ENCODE peak calls at places on chromosomes 5 and 9, in four cellular contexts. One of them, this sample, is unnamed.
A peak's percentile ranks its signal among the peaks of the same experiment; 100 is the strongest.

GRCh38 chr9:9754186-9754585 is 858.6 kb downstream of the PTPRD start:
- DNase-seq in bronchial epithelial cell: no peak
- DNase-seq in non-pigmented ciliary epithelial cell: no peak
- DNase-seq in astrocyte of the spinal cord: peak; percentile 6
- DNase-seq in this sample: no peak

GRCh38 chr9:8821910-8822666 is 1022.5 kb upstream of the DMAC1 start:
- DNase-seq in bronchial epithelial cell: no peak
- DNase-seq in astrocyte of the spinal cord: peak; percentile 37
- DNase-seq in non-pigmented ciliary epithelial cell: no peak
- DNase-seq in this sample: no peak

GRCh38 chr5:113299591-113299990 is 135.2 kb downstream of the TSSK1B start:
- DNase-seq in astrocyte of the spinal cord: no peak
- DNase-seq in bronchial epithelial cell: no peak
- DNase-seq in non-pigmented ciliary epithelial cell: no peak
- DNase-seq in this sample: no peak

GRCh38 chr5:159884917-159885620 is 31.2 kb upstream of the ADRA1B start:
- DNase-seq in non-pigmented ciliary epithelial cell: no peak
- DNase-seq in bronchial epithelial cell: peak; percentile 52
- DNase-seq in astrocyte of the spinal cord: no peak
- DNase-seq in this sample: no peak

GRCh38 chr5:165527577-165527976 is 2022.2 kb downstream of the MAT2B start:
- DNase-seq in non-pigmented ciliary epithelial cell: no peak
- DNase-seq in bronchial epithelial cell: no peak
- DNase-seq in astrocyte of the spinal cord: no peak
- DNase-seq in this sample: no peak

GRCh38 chr5:95283761-95284511 is 958 bp downstream of the MCTP1 start:
- DNase-seq in non-pigmented ciliary epithelial cell: no peak
- DNase-seq in bronchial epithelial cell: no peak
- DNase-seq in astrocyte of the spinal cord: peak; percentile 10
- DNase-seq in this sample: peak; percentile 30

GRCh38 chr5:79875230-79875629 is 115.8 kb downstream of the MTX3 start:
- DNase-seq in bronchial epithelial cell: no peak
- DNase-seq in astrocyte of the spinal cord: no peak
- DNase-seq in non-pigmented ciliary epithelial cell: no peak
- DNase-seq in this sample: no peak

GRCh38 chr9:82706781-82707180 is 356.2 kb downstream of the RASEF start:
- DNase-seq in non-pigmented ciliary epithelial cell: no peak
- DNase-seq in astrocyte of the spinal cord: no peak
- DNase-seq in bronchial epithelial cell: no peak
- DNase-seq in this sample: no peak

GRCh38 chr5:39072915-39073758 is 1.1 kb downstream of the RICTOR start:
- DNase-seq in bronchial epithelial cell: peak; percentile 57
- DNase-seq in astrocyte of the spinal cord: peak; percentile 52
- DNase-seq in non-pigmented ciliary epithelial cell: no peak
- DNase-seq in this sample: peak; percentile 14

GRCh38 chr9:96169488-96169887 is 132.5 kb downstream of the HSD17B3 start:
- DNase-seq in non-pigmented ciliary epithelial cell: no peak
- DNase-seq in astrocyte of the spinal cord: peak; percentile 26
- DNase-seq in bronchial epithelial cell: no peak
- DNase-seq in this sample: no peak

GRCh38 chr9:114538241-114538640 is 33.0 kb upstream of the WHRN start:
- DNase-seq in astrocyte of the spinal cord: no peak
- DNase-seq in bronchial epithelial cell: peak; percentile 64
- DNase-seq in non-pigmented ciliary epithelial cell: no peak
- DNase-seq in this sample: no peak

GRCh38 chr9:113705306-113705937 is 170.7 kb upstream of the ZNF618 start:
- DNase-seq in astrocyte of the spinal cord: no peak
- DNase-seq in non-pigmented ciliary epithelial cell: no peak
- DNase-seq in bronchial epithelial cell: no peak
- DNase-seq in this sample: no peak

GRCh38 chr5:28548856-28549255 is 1510.5 kb upstream of the CDH9 start:
- DNase-seq in bronchial epithelial cell: peak; percentile 63
- DNase-seq in non-pigmented ciliary epithelial cell: peak; percentile 35
- DNase-seq in astrocyte of the spinal cord: peak; percentile 32
- DNase-seq in this sample: no peak

GRCh38 chr9:6014668-6015270 is 655 bp downstream of the RANBP6 start:
- DNase-seq in bronchial epithelial cell: peak; percentile 94
- DNase-seq in non-pigmented ciliary epithelial cell: peak; percentile 81
- DNase-seq in astrocyte of the spinal cord: peak; percentile 69
- DNase-seq in this sample: no peak

GRCh38 chr9:101354143-101354764 is 30.6 kb downstream of the BAAT start:
- DNase-seq in bronchial epithelial cell: peak; percentile 71
- DNase-seq in non-pigmented ciliary epithelial cell: no peak
- DNase-seq in astrocyte of the spinal cord: no peak
- DNase-seq in this sample: no peak

GRCh38 chr9:71146511-71146910 is 25.1 kb upstream of the TRPM3 start:
- DNase-seq in astrocyte of the spinal cord: no peak
- DNase-seq in bronchial epithelial cell: peak; percentile 65
- DNase-seq in non-pigmented ciliary epithelial cell: no peak
- DNase-seq in this sample: no peak

GRCh38 chr5:174183701-174184100 is 138.2 kb downstream of the NSG2 start:
- DNase-seq in bronchial epithelial cell: no peak
- DNase-seq in astrocyte of the spinal cord: no peak
- DNase-seq in non-pigmented ciliary epithelial cell: no peak
- DNase-seq in this sample: no peak

GRCh38 chr5:147939431-147940114 is 33.2 kb upstream of the C5orf46 start:
- DNase-seq in bronchial epithelial cell: peak; percentile 66
- DNase-seq in non-pigmented ciliary epithelial cell: no peak
- DNase-seq in astrocyte of the spinal cord: no peak
- DNase-seq in this sample: no peak

GRCh38 chr5:177546262-177546741 is 8.1 kb downstream of the FAM193B start:
- DNase-seq in bronchial epithelial cell: peak; percentile 100
- DNase-seq in astrocyte of the spinal cord: peak; percentile 94
- DNase-seq in non-pigmented ciliary epithelial cell: peak; percentile 93
- DNase-seq in this sample: no peak

GRCh38 chr9:86487222-86487841 is 133.1 kb upstream of the TUT7 start:
- DNase-seq in non-pigmented ciliary epithelial cell: peak; percentile 17
- DNase-seq in bronchial epithelial cell: peak; percentile 61
- DNase-seq in astrocyte of the spinal cord: peak; percentile 69
- DNase-seq in this sample: no peak

GRCh38 chr5:153632748-153633290 is 142.3 kb downstream of the GRIA1 start:
- DNase-seq in bronchial epithelial cell: peak; percentile 75
- DNase-seq in astrocyte of the spinal cord: no peak
- DNase-seq in non-pigmented ciliary epithelial cell: no peak
- DNase-seq in this sample: no peak